ENCODE peak calls at places on chromosome 11, in six cellular contexts. One of them, this sample, is unnamed.

GRCh38 chr11:45313211-45313865 is 27.2 kb upstream of the SYT13 start:
- DNase-seq in H1: no peak
- DNase-seq in HCT116: no peak
- DNase-seq in HepG2: no peak
- DNase-seq in K562: no peak
- DNase-seq in GM12878: no peak
- DNase-seq in this sample: no peak

GRCh38 chr11:44617671-44618461 is 52.4 kb downstream of the CD82 start:
- DNase-seq in H1: no peak
- DNase-seq in HCT116: no peak
- DNase-seq in HepG2: no peak
- DNase-seq in K562: no peak
- DNase-seq in GM12878: no peak
- DNase-seq in this sample: no peak

GRCh38 chr11:128343870-128344269 is 243.5 kb downstream of the ETS1 start:
- DNase-seq in H1: no peak
- DNase-seq in HCT116: no peak
- DNase-seq in HepG2: no peak
- DNase-seq in K562: no peak
- DNase-seq in GM12878: no peak
- DNase-seq in this sample: no peak

GRCh38 chr11:129315781-129316579 is 59.7 kb upstream of the BARX2 start:
- DNase-seq in H1: no peak
- DNase-seq in HCT116: peak; percentile 32
- DNase-seq in HepG2: peak; percentile 45
- DNase-seq in K562: no peak
- DNase-seq in GM12878: no peak
- DNase-seq in this sample: peak; percentile 15

GRCh38 chr11:128324051-128324481 is 263.3 kb downstream of the ETS1 start:
- DNase-seq in H1: no peak
- DNase-seq in HCT116: no peak
- DNase-seq in HepG2: no peak
- DNase-seq in K562: no peak
- DNase-seq in GM12878: no peak
- DNase-seq in this sample: no peak

GRCh38 chr11:102802341-102802740 is 4.4 kb upstream of the MMP1 start:
- DNase-seq in H1: no peak
- DNase-seq in HCT116: no peak
- DNase-seq in HepG2: no peak
- DNase-seq in K562: no peak
- DNase-seq in GM12878: no peak
- DNase-seq in this sample: no peak

GRCh38 chr11:115159122-115159665 is 345.0 kb downstream of the CADM1 start:
- DNase-seq in H1: no peak
- DNase-seq in HCT116: no peak
- DNase-seq in HepG2: no peak
- DNase-seq in K562: no peak
- DNase-seq in GM12878: no peak
- DNase-seq in this sample: no peak

GRCh38 chr11:104968856-104969776 is 742 bp upstream of the CASP4 start:
- DNase-seq in H1: peak; percentile 21
- DNase-seq in HCT116: no peak
- DNase-seq in HepG2: peak; percentile 50
- DNase-seq in K562: no peak
- DNase-seq in GM12878: no peak
- DNase-seq in this sample: no peak

GRCh38 chr11:59463176-59463575 is 6.4 kb downstream of the OR4D6 start:
- DNase-seq in H1: no peak
- DNase-seq in HCT116: no peak
- DNase-seq in HepG2: no peak
- DNase-seq in K562: no peak
- DNase-seq in GM12878: no peak
- DNase-seq in this sample: no peak

GRCh38 chr11:117437041-117437790 is 109.6 kb downstream of the CEP164 start:
- DNase-seq in H1: no peak
- DNase-seq in HCT116: no peak
- DNase-seq in HepG2: no peak
- DNase-seq in K562: no peak
- DNase-seq in GM12878: no peak
- DNase-seq in this sample: no peak

GRCh38 chr11:18100926-18101656 is 4.8 kb downstream of the SAAL1 start:
- DNase-seq in H1: no peak
- DNase-seq in HCT116: no peak
- DNase-seq in HepG2: no peak
- DNase-seq in K562: no peak
- DNase-seq in GM12878: no peak
- DNase-seq in this sample: no peak

GRCh38 chr11:65920035-65920802 is 993 bp downstream of the DRAP1 start:
- DNase-seq in H1: no peak
- DNase-seq in HCT116: no peak
- DNase-seq in HepG2: no peak
- DNase-seq in K562: no peak
- DNase-seq in GM12878: no peak
- DNase-seq in this sample: no peak

GRCh38 chr11:110076388-110076965 is 16.7 kb upstream of the ZC3H12C start:
- DNase-seq in H1: no peak
- DNase-seq in HCT116: no peak
- DNase-seq in HepG2: no peak
- DNase-seq in K562: peak; percentile 58
- DNase-seq in GM12878: no peak
- DNase-seq in this sample: no peak

GRCh38 chr11:35553831-35554230 is 28.4 kb upstream of the PAMR1 start:
- DNase-seq in H1: no peak
- DNase-seq in HCT116: no peak
- DNase-seq in HepG2: no peak
- DNase-seq in K562: no peak
- DNase-seq in GM12878: no peak
- DNase-seq in this sample: no peak

GRCh38 chr11:6992457-6993431 is 27.4 kb downstream of the ZNF214 start:
- DNase-seq in H1: no peak
- DNase-seq in HCT116: no peak
- DNase-seq in HepG2: no peak
- DNase-seq in K562: no peak
- DNase-seq in GM12878: no peak
- DNase-seq in this sample: no peak

GRCh38 chr11:57761301-57762234 is at the start of gene CTNND1:
- DNase-seq in H1: peak; percentile 84
- DNase-seq in HCT116: peak; percentile 95
- DNase-seq in HepG2: peak; percentile 97
- DNase-seq in K562: peak; percentile 99
- DNase-seq in GM12878: peak; percentile 77
- DNase-seq in this sample: peak; percentile 93

GRCh38 chr11:29305456-29306232 is 711.2 kb downstream of the KCNA4 start:
- DNase-seq in H1: no peak
- DNase-seq in HCT116: no peak
- DNase-seq in HepG2: no peak
- DNase-seq in K562: no peak
- DNase-seq in GM12878: no peak
- DNase-seq in this sample: no peak

GRCh38 chr11:8654503-8654902 is 28.0 kb downstream of the TRIM66 start:
- DNase-seq in H1: no peak
- DNase-seq in HCT116: no peak
- DNase-seq in HepG2: no peak
- DNase-seq in K562: no peak
- DNase-seq in GM12878: no peak
- DNase-seq in this sample: no peak

GRCh38 chr11:64245797-64246623 is 733 bp downstream of the PPP1R14B start:
- DNase-seq in H1: no peak
- DNase-seq in HCT116: no peak
- DNase-seq in HepG2: peak; percentile 58
- DNase-seq in K562: peak; percentile 68
- DNase-seq in GM12878: no peak
- DNase-seq in this sample: no peak

GRCh38 chr11:36012410-36012809 is 68.5 kb downstream of the LDLRAD3 start:
- DNase-seq in H1: no peak
- DNase-seq in HCT116: no peak
- DNase-seq in HepG2: no peak
- DNase-seq in K562: no peak
- DNase-seq in GM12878: no peak
- DNase-seq in this sample: no peak

GRCh38 chr11:46357483-46357936 is 10.2 kb downstream of the DGKZ start:
- DNase-seq in H1: no peak
- DNase-seq in HCT116: no peak
- DNase-seq in HepG2: no peak
- DNase-seq in K562: no peak
- DNase-seq in GM12878: no peak
- DNase-seq in this sample: no peak

GRCh38 chr11:122307480-122308085 is 191.6 kb upstream of the BLID start:
- DNase-seq in H1: no peak
- DNase-seq in HCT116: no peak
- DNase-seq in HepG2: no peak
- DNase-seq in K562: no peak
- DNase-seq in GM12878: no peak
- DNase-seq in this sample: no peak

GRCh38 chr11:134173296-134173695 is 50.5 kb downstream of the NCAPD3 start:
- DNase-seq in H1: no peak
- DNase-seq in HCT116: no peak
- DNase-seq in HepG2: no peak
- DNase-seq in K562: no peak
- DNase-seq in GM12878: no peak
- DNase-seq in this sample: no peak

GRCh38 chr11:99548264-99548663 is 527.5 kb downstream of the CNTN5 start:
- DNase-seq in H1: no peak
- DNase-seq in HCT116: no peak
- DNase-seq in HepG2: no peak
- DNase-seq in K562: no peak
- DNase-seq in GM12878: no peak
- DNase-seq in this sample: no peak

GRCh38 chr11:107359701-107360100 is 97.9 kb downstream of the CWF19L2 start:
- DNase-seq in H1: no peak
- DNase-seq in HCT116: no peak
- DNase-seq in HepG2: no peak
- DNase-seq in K562: peak; percentile 9
- DNase-seq in GM12878: no peak
- DNase-seq in this sample: peak; percentile 0

GRCh38 chr11:29173660-29174062 is 843.2 kb downstream of the KCNA4 start:
- DNase-seq in H1: no peak
- DNase-seq in HCT116: peak; percentile 12
- DNase-seq in HepG2: peak; percentile 2
- DNase-seq in K562: no peak
- DNase-seq in GM12878: no peak
- DNase-seq in this sample: no peak

GRCh38 chr11:11449327-11449726 is 96.3 kb upstream of the CSNK2A3 start:
- DNase-seq in H1: no peak
- DNase-seq in HCT116: no peak
- DNase-seq in HepG2: no peak
- DNase-seq in K562: no peak
- DNase-seq in GM12878: no peak
- DNase-seq in this sample: no peak

GRCh38 chr11:11448626-11449025 is 95.6 kb upstream of the CSNK2A3 start:
- DNase-seq in H1: no peak
- DNase-seq in HCT116: no peak
- DNase-seq in HepG2: no peak
- DNase-seq in K562: no peak
- DNase-seq in GM12878: no peak
- DNase-seq in this sample: no peak

GRCh38 chr11:11451501-11452005 is 98.5 kb upstream of the CSNK2A3 start:
- DNase-seq in H1: no peak
- DNase-seq in HCT116: peak; percentile 46
- DNase-seq in HepG2: peak; percentile 82
- DNase-seq in K562: no peak
- DNase-seq in GM12878: peak; percentile 56
- DNase-seq in this sample: no peak

GRCh38 chr11:11446967-11447366 is 93.9 kb upstream of the CSNK2A3 start:
- DNase-seq in H1: no peak
- DNase-seq in HCT116: no peak
- DNase-seq in HepG2: no peak
- DNase-seq in K562: no peak
- DNase-seq in GM12878: no peak
- DNase-seq in this sample: no peak

GRCh38 chr11:11450744-11451362 is 97.8 kb upstream of the CSNK2A3 start:
- DNase-seq in H1: no peak
- DNase-seq in HCT116: peak; percentile 26
- DNase-seq in HepG2: no peak
- DNase-seq in K562: no peak
- DNase-seq in GM12878: no peak
- DNase-seq in this sample: no peak
- TF ChIP-seq ZNF274 in H1: no peak
- TF ChIP-seq ZNF274 in HCT116: no peak
- TF ChIP-seq ZNF274 in HepG2: no peak
- TF ChIP-seq ZNF274 in K562: no peak
- TF ChIP-seq ZNF274 in GM12878: no peak
- TF ChIP-seq ZNF274 in this sample: no peak

GRCh38 chr11:61121917-61122316 is 19.6 kb downstream of the CD5 start:
- DNase-seq in H1: no peak
- DNase-seq in HCT116: no peak
- DNase-seq in HepG2: no peak
- DNase-seq in K562: no peak
- DNase-seq in GM12878: no peak
- DNase-seq in this sample: no peak
- TF ChIP-seq ZNF274 in H1: no peak
- TF ChIP-seq ZNF274 in HCT116: no peak
- TF ChIP-seq ZNF274 in HepG2: no peak
- TF ChIP-seq ZNF274 in K562: no peak
- TF ChIP-seq ZNF274 in GM12878: no peak
- TF ChIP-seq ZNF274 in this sample: no peak

GRCh38 chr11:68551777-68552176 is 91.2 kb downstream of the PPP6R3 start:
- DNase-seq in H1: no peak
- DNase-seq in HCT116: no peak
- DNase-seq in HepG2: no peak
- DNase-seq in K562: no peak
- DNase-seq in GM12878: no peak
- DNase-seq in this sample: no peak

GRCh38 chr11:68549789-68550484 is 89.4 kb downstream of the PPP6R3 start:
- DNase-seq in H1: no peak
- DNase-seq in HCT116: no peak
- DNase-seq in HepG2: no peak
- DNase-seq in K562: no peak
- DNase-seq in GM12878: no peak
- DNase-seq in this sample: no peak

GRCh38 chr11:68551223-68551622 is 90.7 kb downstream of the PPP6R3 start:
- DNase-seq in H1: no peak
- DNase-seq in HCT116: no peak
- DNase-seq in HepG2: no peak
- DNase-seq in K562: no peak
- DNase-seq in GM12878: no peak
- DNase-seq in this sample: no peak

GRCh38 chr11:68552542-68552941 is 92.0 kb downstream of the PPP6R3 start:
- DNase-seq in H1: no peak
- DNase-seq in HCT116: no peak
- DNase-seq in HepG2: no peak
- DNase-seq in K562: no peak
- DNase-seq in GM12878: no peak
- DNase-seq in this sample: no peak

DNA sequence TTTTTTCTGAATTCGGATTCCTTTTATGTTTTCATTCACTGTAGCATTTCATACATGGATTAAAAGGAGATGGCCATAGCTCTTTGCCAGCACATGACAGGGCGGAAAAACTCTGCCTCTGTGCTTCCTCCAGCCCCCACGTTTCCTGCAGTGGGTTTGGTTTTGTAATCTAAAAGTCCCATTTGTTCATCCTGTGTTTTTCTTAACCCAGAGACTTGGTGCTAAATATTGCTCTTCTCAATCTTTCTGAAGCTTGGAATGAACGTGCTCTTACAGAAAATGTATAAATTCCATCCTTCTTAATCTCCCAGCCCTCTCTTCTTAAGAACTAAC is 89.9 kb downstream of the PPP6R3 start:
- DNase-seq in H1: no peak
- DNase-seq in HCT116: no peak
- DNase-seq in HepG2: no peak
- DNase-seq in K562: no peak
- DNase-seq in GM12878: no peak
- DNase-seq in this sample: no peak
- TF ChIP-seq ZNF274 in H1: no peak
- TF ChIP-seq ZNF274 in HCT116: no peak
- TF ChIP-seq ZNF274 in HepG2: no peak
- TF ChIP-seq ZNF274 in K562: no peak
- TF ChIP-seq ZNF274 in GM12878: no peak
- TF ChIP-seq ZNF274 in this sample: no peak

GRCh38 chr11:130979386-130979972 is 63.2 kb upstream of the SNX19 start:
- DNase-seq in H1: no peak
- DNase-seq in HCT116: no peak
- DNase-seq in HepG2: no peak
- DNase-seq in K562: no peak
- DNase-seq in GM12878: no peak
- DNase-seq in this sample: peak; percentile 28
- TF ChIP-seq ZNF274 in H1: no peak
- TF ChIP-seq ZNF274 in HCT116: no peak
- TF ChIP-seq ZNF274 in HepG2: no peak
- TF ChIP-seq ZNF274 in K562: no peak
- TF ChIP-seq ZNF274 in GM12878: no peak
- TF ChIP-seq ZNF274 in this sample: no peak